ENCODE peak calls at places on chromosomes 2 and 18, in four cellular contexts. T is CD4-positive, alpha-beta memory T cell; E is AG09309; Z is astrocyte of the spinal cord. W is an unnamed sample.
A peak's percentile ranks its signal among the peaks of the same experiment; 100 is the strongest.

GRCh38 chr2:203376173-203376572 is 48.0 kb downstream of the ABI2 start:
- DNase-seq in T (no peak), E (no peak), Z (no peak), W (no peak)

GRCh38 chr2:57497489-57498096 is 549.0 kb upstream of the VRK2 start:
- DNase-seq in T (no peak), E (peak; percentile 10), Z (peak; percentile 53), W (peak; percentile 61)

GRCh38 chr2:88735853-88736252 is 44.4 kb downstream of the RPIA start:
- DNase-seq in T (no peak), E (no peak), Z (no peak), W (no peak)

GRCh38 chr2:27323592-27324285 is 842 bp upstream of the MPV17 start:
- DNase-seq in T (no peak), E (no peak), Z (no peak), W (no peak)

GRCh38 chr2:161913865-161914264 is 160.2 kb downstream of the DPP4 start:
- DNase-seq in T (no peak), E (peak; percentile 5), Z (peak; percentile 43), W (peak; percentile 75)

GRCh38 chr2:219612605-219613286 is 14.7 kb upstream of the SLC4A3 start:
- DNase-seq in T (no peak), E (no peak), Z (no peak), W (no peak)

GRCh38 chr2:97731274-97732050 is 18.1 kb downstream of the ZAP70 start:
- DNase-seq in T (no peak), E (no peak), Z (no peak), W (no peak)

GRCh38 chr18:22542400-22542835 is 124.7 kb upstream of the CTAGE1 start:
- DNase-seq in T (no peak), E (no peak), Z (peak; percentile 55), W (no peak)

GRCh38 chr2:56874717-56875116 is 690.9 kb downstream of the CCDC85A start:
- DNase-seq in T (no peak), E (no peak), Z (no peak), W (no peak)

GRCh38 chr18:73979742-73980141 is 167.9 kb downstream of the FBXO15 start:
- DNase-seq in T (no peak), E (peak; percentile 41), Z (peak; percentile 81), W (no peak)

GRCh38 chr18:46555724-46556123 is 101.3 kb downstream of the LOXHD1 start:
- DNase-seq in T (no peak), E (no peak), Z (no peak), W (peak; percentile 2)

GRCh38 chr2:109612991-109613921 is 510 bp downstream of the SEPTIN10 start:
- DNase-seq in T (peak; percentile 4), E (no peak), Z (peak; percentile 69), W (peak; percentile 72)

GRCh38 chr2:120722603-120723421 is 12.9 kb upstream of the GLI2 start:
- DNase-seq in T (no peak), E (no peak), Z (peak; percentile 75), W (peak; percentile 68)

GRCh38 chr2:190912731-190913130 is 32.1 kb downstream of the GLS start:
- DNase-seq in T (no peak), E (peak; percentile 8), Z (peak; percentile 41), W (no peak)

GRCh38 chr2:37627715-37628114 is 43.7 kb downstream of the CDC42EP3 start:
- DNase-seq in T (no peak), E (no peak), Z (no peak), W (no peak)

DNA sequence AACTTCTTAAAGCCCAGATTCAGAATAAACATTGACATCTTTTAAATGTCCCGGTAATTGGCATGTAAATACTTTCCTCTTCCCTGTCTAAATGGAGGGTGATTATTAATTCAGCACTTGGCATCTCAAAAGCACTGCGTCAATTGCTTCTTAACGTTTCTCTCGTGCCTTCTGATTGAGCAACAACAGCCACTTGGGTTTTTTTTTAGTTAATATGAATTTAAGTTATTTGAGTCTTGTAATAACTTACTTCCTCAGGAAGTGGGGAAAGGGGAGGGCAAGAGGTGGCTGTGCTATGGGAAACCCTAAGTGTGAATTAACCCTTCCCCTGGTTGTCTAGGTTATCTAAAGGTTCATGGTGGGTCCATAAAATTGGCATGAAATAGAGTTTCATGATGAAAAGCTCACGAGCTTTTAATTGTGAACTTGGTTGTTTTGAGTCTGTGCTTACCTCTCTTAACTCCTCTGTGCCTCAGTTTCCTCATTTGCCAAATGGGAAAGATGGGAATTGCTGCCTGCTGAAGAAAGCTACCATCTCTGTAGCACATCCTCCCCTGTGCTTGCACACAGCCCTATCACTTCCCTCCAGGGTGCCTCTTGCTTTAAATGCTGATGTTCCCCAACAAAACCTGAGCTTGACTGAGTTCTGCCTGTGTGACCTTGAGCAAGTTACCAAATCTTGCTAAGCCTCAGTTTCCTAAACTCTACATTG is 126.3 kb upstream of the BCL2L11 start:
- DNase-seq in T (no peak), E (no peak), Z (no peak), W (peak; percentile 2)
- H3K4me3 ChIP-seq in T (no peak overlapping the region), E (no peak overlapping the region), Z (no peak overlapping the region), W (no peak overlapping the region)

GRCh38 chr2:179255129-179255528 is 9.5 kb downstream of the SESTD1 start:
- DNase-seq in T (no peak), E (no peak), Z (no peak), W (no peak)
- H3K4me3 ChIP-seq in T (no peak overlapping the region), E (no peak overlapping the region), Z (no peak overlapping the region), W (no peak overlapping the region)

GRCh38 chr2:101160454-101160853 is 9.3 kb upstream of the TBC1D8 start:
- DNase-seq in T (no peak), E (peak; percentile 17), Z (peak; percentile 63), W (peak; percentile 49)
- H3K4me3 ChIP-seq in T (no peak overlapping the region), E (no peak overlapping the region), Z (no peak overlapping the region), W (no peak overlapping the region)

DNA sequence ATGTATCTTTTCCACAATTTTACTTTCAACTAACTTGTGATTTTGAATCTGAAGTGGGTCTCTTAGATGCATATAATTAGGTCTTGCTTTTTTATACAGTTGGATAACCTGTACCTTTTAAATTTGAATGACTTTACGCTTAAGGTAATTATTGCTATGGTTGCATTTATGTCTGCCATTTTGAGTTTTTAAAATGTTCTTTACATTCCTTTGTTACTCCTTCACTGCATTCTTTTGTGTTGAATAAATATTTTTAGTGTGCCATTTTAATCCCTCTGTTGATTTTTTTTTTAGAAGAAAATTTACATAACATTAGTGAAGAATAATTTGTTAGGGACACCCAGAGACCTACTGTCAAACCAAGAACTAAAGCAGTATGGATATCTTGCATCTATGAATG is 65.3 kb downstream of the BIRC6 start:
- DNase-seq in T (no peak), E (no peak), Z (no peak), W (no peak)
- H3K4me3 ChIP-seq in T (no peak overlapping the region), E (no peak overlapping the region), Z (no peak overlapping the region), W (no peak overlapping the region)

GRCh38 chr2:172088245-172089004 is 3.1 kb downstream of the DLX1 start:
- DNase-seq in T (no peak), E (no peak), Z (no peak), W (no peak)
- H3K4me3 ChIP-seq in T (no peak overlapping the region), E (no peak overlapping the region), Z (no peak overlapping the region), W (no peak overlapping the region)